ENCODE peak calls at places on chromosomes 13 and 19, in four cellular contexts. U is HepG2, N is K562, P is GM12878. H is an unnamed sample.

GRCh38 chr19:5130371-5131030 is 161.6 kb downstream of the KDM4B start:
- DNase-seq in P (peak; percentile 73), N (no peak), U (no peak), H (no peak)

GRCh38 chr13:113124211-113125025 is 1.8 kb downstream of the F10 start:
- DNase-seq in U (no peak), P (no peak), N (no peak), H (no peak)

GRCh38 chr13:74026753-74027152 is 107.5 kb downstream of the KLF12 start:
- DNase-seq in P (peak; percentile 71), N (no peak), U (no peak), H (no peak)

GRCh38 chr13:23007430-23007829 is 173.3 kb upstream of the SGCG start:
- DNase-seq in U (no peak), N (no peak), P (no peak), H (no peak)

GRCh38 chr19:13993554-13994308 is 12.4 kb downstream of the RFX1 start:
- DNase-seq in P (no peak), N (peak; percentile 54), U (no peak), H (no peak)

GRCh38 chr13:76872686-76873085 is 13.5 kb downstream of the KCTD12 start:
- DNase-seq in U (no peak), P (no peak), N (no peak), H (no peak)

GRCh38 chr19:33601583-33601982 is 20.2 kb upstream of the CHST8 start:
- DNase-seq in U (no peak), P (no peak), N (no peak), H (no peak)

GRCh38 chr13:28657784-28658538 is 969 bp upstream of the POMP start:
- DNase-seq in P (peak; percentile 51), N (no peak), U (no peak), H (no peak)

GRCh38 chr13:26497991-26498423 is 59.5 kb upstream of the WASF3 start:
- DNase-seq in N (no peak), U (no peak), P (no peak), H (no peak)

GRCh38 chr19:4660181-4660791 is 9.9 kb downstream of the MYDGF start:
- DNase-seq in P (no peak), U (peak; percentile 42), N (no peak), H (peak; percentile 50)

GRCh38 chr19:19406878-19407639 is 1.6 kb downstream of the GATAD2A start:
- DNase-seq in N (no peak), P (no peak), U (peak; percentile 42), H (no peak)

GRCh38 chr19:14676762-14677161 is 2.1 kb upstream of the ADGRE3 start:
- DNase-seq in P (no peak), U (no peak), N (no peak), H (no peak)

GRCh38 chr13:95480131-95480545 is 72.4 kb upstream of the CLDN10 start:
- DNase-seq in U (no peak), N (no peak), P (peak; percentile 71), H (no peak)

GRCh38 chr19:15671237-15671636 is 1.6 kb upstream of the CYP4F12 start:
- DNase-seq in U (no peak), N (no peak), P (no peak), H (no peak)

GRCh38 chr13:97648171-97648880 is 214.4 kb downstream of the RAP2A start:
- DNase-seq in N (no peak), P (no peak), U (no peak), H (no peak)

GRCh38 chr19:11020982-11021759 is 60.3 kb downstream of the SMARCA4 start:
- DNase-seq in N (no peak), U (no peak), P (no peak), H (no peak)

GRCh38 chr19:7823902-7824301 is 6.1 kb upstream of the EVI5L start:
- DNase-seq in P (no peak), U (no peak), N (no peak), H (no peak)

GRCh38 chr19:55481148-55482127 is 3.5 kb upstream of the NAT14 start:
- DNase-seq in P (no peak), U (no peak), N (no peak), H (no peak)

GRCh38 chr19:5397804-5398692 is 57.2 kb upstream of the ZNRF4 start:
- DNase-seq in P (no peak), U (peak; percentile 16), N (peak; percentile 67), H (peak; percentile 56)

DNA sequence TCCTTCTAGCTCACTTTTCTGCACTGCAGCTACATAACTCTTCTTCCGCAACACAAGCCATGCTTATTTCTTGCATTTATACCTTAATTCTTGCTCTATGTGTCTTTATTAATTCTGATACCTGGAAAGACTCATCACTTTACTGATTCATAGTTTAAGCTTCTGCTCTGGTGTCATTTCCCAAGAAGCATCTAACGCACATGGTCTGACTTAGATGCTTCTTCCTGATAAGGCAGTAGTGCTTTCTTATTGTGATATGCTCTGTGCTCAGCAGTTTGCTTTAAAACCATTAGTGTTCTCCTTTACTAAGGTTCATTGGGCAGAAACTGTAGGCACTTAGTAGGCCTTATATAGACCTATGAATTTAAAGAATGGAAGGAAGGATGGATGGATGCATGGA is 66.4 kb downstream of the EPSTI1 start:
- DNase-seq in U (no peak), P (no peak), N (no peak), H (no peak)
- TF ChIP-seq SP1 in U (no peak), P (no peak), N (no peak), H (no peak)

DNA sequence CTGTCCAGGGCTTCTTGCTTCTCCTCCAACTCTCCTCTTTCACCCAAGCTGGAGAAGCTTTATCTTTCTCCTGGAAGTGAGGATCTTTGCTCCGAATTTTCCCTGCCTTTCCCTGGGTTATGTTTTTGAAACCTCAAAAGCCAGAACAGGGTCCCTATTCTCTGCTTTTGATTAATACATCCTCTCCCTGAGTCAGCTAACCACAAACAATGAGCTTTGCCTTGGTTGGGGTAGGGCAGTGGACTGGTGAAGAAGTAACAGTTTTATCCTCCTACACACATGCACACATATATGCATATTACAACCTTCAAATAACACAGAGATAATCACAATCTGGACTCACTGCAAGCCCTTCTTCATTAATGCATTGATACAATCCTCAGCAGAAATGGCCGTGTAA is 44.6 kb downstream of the DLEU7 start:
- DNase-seq in P (no peak), U (no peak), N (no peak), H (no peak)
- TF ChIP-seq FOXK2 in P (no peak), U (no peak), N (no peak), H (no peak)

GRCh38 chr19:46840157-46840942 is 10.3 kb downstream of the AP2S1 start:
- DNase-seq in U (peak; percentile 63), P (no peak), N (peak; percentile 60), H (peak; percentile 69)
- TF ChIP-seq SP1 in U (no peak), P (peak; percentile 13), N (peak; percentile 60), H (no peak)

DNA sequence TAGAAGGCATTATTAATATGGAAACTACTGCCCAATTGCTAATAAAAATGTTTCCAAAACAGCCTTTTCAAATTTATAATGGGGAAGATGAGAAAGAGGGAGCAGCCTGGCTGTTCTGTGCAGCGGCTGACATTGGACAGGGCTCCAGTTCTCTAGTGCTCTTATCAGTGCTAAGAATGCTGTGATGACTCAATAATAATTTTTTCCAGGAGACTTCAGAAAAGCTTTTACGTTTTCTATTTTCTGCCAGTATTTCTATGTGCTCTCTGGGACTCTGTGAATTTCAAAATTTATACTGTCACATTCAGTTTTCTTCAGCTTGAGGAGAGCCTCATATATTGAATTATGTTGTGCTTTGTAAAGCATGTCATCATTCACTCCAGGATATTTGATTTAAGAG is 209.6 kb downstream of the VWA8 start:
- DNase-seq in N (peak; percentile 25), U (no peak), P (no peak), H (no peak)
- TF ChIP-seq FOXK2 in N (no peak), U (no peak), P (no peak), H (no peak)

GRCh38 chr19:48859711-48860572 is 8.5 kb downstream of the PLEKHA4 start:
- DNase-seq in U (no peak), N (peak; percentile 98), P (no peak), H (peak; percentile 53)

GRCh38 chr19:48858984-48859710 is 9.3 kb downstream of the PLEKHA4 start:
- DNase-seq in N (peak; percentile 89), P (no peak), U (no peak), H (peak; percentile 21)

GRCh38 chr19:48866692-48867091 is 1.7 kb downstream of the PLEKHA4 start:
- DNase-seq in N (no peak), P (no peak), U (no peak), H (no peak)

GRCh38 chr19:48861313-48861712 is 7.1 kb downstream of the PLEKHA4 start:
- DNase-seq in U (no peak), N (no peak), P (no peak), H (no peak)

DNA sequence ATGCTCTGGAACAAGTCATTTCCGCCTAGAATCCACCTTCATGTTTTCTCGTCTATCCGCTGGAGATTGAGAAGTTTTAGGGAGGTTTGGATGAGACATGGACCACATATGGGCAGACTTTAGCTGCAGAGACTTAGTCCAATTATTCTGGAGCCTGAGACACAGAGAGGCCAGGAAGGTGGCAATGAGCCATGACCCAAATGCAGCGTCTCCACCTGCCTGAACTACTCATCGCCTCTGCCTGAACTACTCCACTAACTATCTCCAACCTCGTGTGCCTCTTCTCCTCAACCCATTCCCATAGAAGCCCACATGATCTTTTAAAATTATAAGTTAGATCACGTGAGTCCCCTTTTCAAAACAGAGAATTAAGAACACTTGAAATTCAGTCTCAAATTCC is 5.6 kb downstream of the PLEKHA4 start:
- DNase-seq in P (no peak), N (no peak), U (no peak), H (no peak)
- TF ChIP-seq SP1 in P (no peak), N (no peak), U (no peak), H (no peak)

DNA sequence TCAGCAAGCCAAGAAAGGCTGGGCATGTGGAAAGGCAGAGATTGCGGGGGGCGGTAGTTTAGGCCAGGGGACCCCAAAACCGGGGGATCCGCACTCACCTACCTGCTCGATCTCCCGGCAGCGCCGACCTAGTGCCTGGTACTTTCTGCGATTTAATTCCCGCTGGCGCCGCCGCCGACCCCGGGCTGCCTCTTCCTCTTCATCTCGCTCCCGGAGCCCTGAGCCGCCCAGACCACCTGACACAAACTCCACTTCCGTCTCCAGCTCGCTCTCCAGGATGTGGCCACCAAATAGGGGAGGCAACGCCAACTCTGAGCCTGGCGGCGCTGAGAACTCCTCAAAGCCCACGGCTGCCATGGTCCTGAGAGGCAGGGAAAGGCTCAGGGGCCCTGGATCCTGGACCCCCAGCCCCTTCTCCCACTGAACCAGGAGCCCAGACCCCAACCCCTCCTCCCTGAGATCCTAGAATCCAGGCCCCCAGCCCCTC is 1.1 kb downstream of the TFPT start:
- DNase-seq in P (no peak), U (no peak), N (no peak), H (no peak)
- TF ChIP-seq FOXK2 in P (no peak), U (no peak), N (no peak), H (no peak)

GRCh38 chr19:49587227-49587626 is 3.8 kb upstream of the PRR12 start:
- DNase-seq in N (no peak), P (no peak), U (no peak), H (no peak)
- TF ChIP-seq SP1 in N (no peak), P (no peak), U (no peak), H (no peak)